ENCODE peak calls at places on chromosomes 7 and 10, in four cellular contexts. C is HuH-7.5; O is activated T-cell treated with anti-CD3 and anti-CD28 coated beads, Interleukin-2, amount 50 U/mL, for 72 hours; Q is immature natural killer cell. U is an unnamed sample.

GRCh38 chr7:157139142-157140117 is 704 bp downstream of the UBE3C start:
- DNase-seq in C (peak; percentile 40), O (peak; percentile 77), Q (peak; percentile 88), U (peak; percentile 34)

GRCh38 chr7:15495170-15495569 is 66.6 kb downstream of the AGMO start:
- DNase-seq in C (no peak), O (no peak), Q (no peak), U (no peak)

GRCh38 chr10:95832216-95833037 is 75.3 kb upstream of the CC2D2B start:
- DNase-seq in C (no peak), O (peak; percentile 22), Q (peak; percentile 84), U (no peak)

GRCh38 chr7:127047521-127047920 is 205.2 kb downstream of the GRM8 start:
- DNase-seq in C (no peak), O (no peak), Q (no peak), U (no peak)

GRCh38 chr7:152902054-152902453 is 142.5 kb downstream of the ACTR3B start:
- DNase-seq in C (no peak), O (no peak), Q (no peak), U (no peak)

GRCh38 chr7:105765846-105766245 is 110.6 kb downstream of the ATXN7L1 start:
- DNase-seq in C (no peak), O (no peak), Q (no peak), U (no peak)

GRCh38 chr7:70071786-70072185 is 473.5 kb downstream of the AUTS2 start:
- DNase-seq in C (no peak), O (no peak), Q (no peak), U (no peak)

GRCh38 chr7:82542665-82543064 is 99.1 kb upstream of the CACNA2D1 start:
- DNase-seq in C (no peak), O (no peak), Q (no peak), U (no peak)

GRCh38 chr10:43816351-43817321 is 168.0 kb upstream of the ZNF32 start:
- DNase-seq in C (no peak), O (peak; percentile 73), Q (peak; percentile 78), U (no peak)

GRCh38 chr10:101893510-101894120 is 50.0 kb upstream of the KCNIP2 start:
- DNase-seq in C (no peak), O (no peak), Q (no peak), U (no peak)

GRCh38 chr7:95737828-95738505 is 34.4 kb upstream of the DYNC1I1 start:
- DNase-seq in C (no peak), O (no peak), Q (no peak), U (no peak)

GRCh38 chr7:7756577-7756976 is 38.2 kb upstream of the RPA3 start:
- DNase-seq in C (no peak), O (no peak), Q (no peak), U (no peak)

GRCh38 chr10:71685554-71686202 is 33.9 kb downstream of the C10orf105 start:
- DNase-seq in C (no peak), O (no peak), Q (no peak), U (no peak)

GRCh38 chr10:113027230-113027573 is 77.2 kb downstream of the TCF7L2 start:
- DNase-seq in C (no peak), O (no peak), Q (no peak), U (no peak)

GRCh38 chr7:101913247-101913721 is 95.9 kb downstream of the CUX1 start:
- DNase-seq in C (no peak), O (no peak), Q (no peak), U (no peak)

GRCh38 chr10:44306147-44306710 is 78.7 kb downstream of the CXCL12 start:
- DNase-seq in C (no peak), O (no peak), Q (no peak), U (no peak)

GRCh38 chr10:34433241-34434076 is 381.6 kb downstream of the PARD3 start:
- DNase-seq in C (no peak), O (no peak), Q (no peak), U (no peak)

GRCh38 chr7:66847879-66848810 is 72.9 kb upstream of the TMEM248 start:
- DNase-seq in C (no peak), O (peak; percentile 21), Q (no peak), U (no peak)

GRCh38 chr10:103193107-103193819 is at the start of gene NT5C2:
- DNase-seq in C (peak; percentile 52), O (peak; percentile 91), Q (peak; percentile 76), U (peak; percentile 95)

GRCh38 chr7:105643857-105644256 is 62.6 kb upstream of the EFCAB10 start:
- DNase-seq in C (no peak), O (no peak), Q (no peak), U (no peak)

GRCh38 chr10:77333610-77334340 is 303.8 kb downstream of the KCNMA1 start:
- DNase-seq in C (peak; percentile 28), O (no peak), Q (no peak), U (no peak)

GRCh38 chr7:148763622-148764021 is 64.9 kb downstream of the CUL1 start:
- DNase-seq in C (no peak), O (no peak), Q (no peak), U (no peak)

GRCh38 chr7:16465469-16466086 is at the start of gene SOSTDC1:
- DNase-seq in C (no peak), O (no peak), Q (no peak), U (no peak)

GRCh38 chr10:122116331-122116730 is 127.4 kb downstream of the TACC2 start:
- DNase-seq in C (no peak), O (no peak), Q (no peak), U (no peak)

GRCh38 chr7:13742719-13743640 is 246.5 kb downstream of the ETV1 start:
- DNase-seq in C (no peak), O (no peak), Q (no peak), U (no peak)

GRCh38 chr10:125164421-125164820 is 4.1 kb upstream of the CTBP2 start:
- DNase-seq in C (no peak), O (no peak), Q (no peak), U (no peak)

GRCh38 chr7:47037607-47038006 is 544.3 kb downstream of the TNS3 start:
- DNase-seq in C (no peak), O (no peak), Q (no peak), U (no peak)

GRCh38 chr10:88557659-88558058 is 25.5 kb downstream of the RNLS start:
- DNase-seq in C (no peak), O (no peak), Q (no peak), U (no peak)

GRCh38 chr7:42250411-42250810 is 13.4 kb upstream of the GLI3 start:
- DNase-seq in C (no peak), O (no peak), Q (no peak), U (no peak)

GRCh38 chr10:125037145-125037544 is 95.2 kb downstream of the ZRANB1 start:
- DNase-seq in C (no peak), O (no peak), Q (no peak), U (no peak)

GRCh38 chr7:47937065-47937687 is 11.1 kb downstream of the PKD1L1 start:
- DNase-seq in C (no peak), O (peak; percentile 60), Q (no peak), U (peak; percentile 52)